ENCODE peak calls at places on chromosomes 11 and 22, in six cellular contexts. C, M, N, E, T and I are unnamed samples.
A peak's percentile ranks its signal among the peaks of the same experiment; 100 is the strongest.

GRCh38 chr22:43060213-43060612 is 29.0 kb downstream of the TTLL1 start:
- DNase-seq in T (no peak), C (no peak), E (peak; percentile 53), M (no peak), N (no peak), I (peak; percentile 72)

GRCh38 chr11:103091441-103091809 is 535 bp downstream of the DCUN1D5 start:
- DNase-seq in N (peak; percentile 16), T (peak; percentile 11), M (peak; percentile 33), C (peak; percentile 86), E (peak; percentile 62), I (peak; percentile 62)

GRCh38 chr11:31340903-31341572 is 28.5 kb downstream of the DCDC1 start:
- DNase-seq in T (peak; percentile 15), M (no peak), E (peak; percentile 29), N (no peak), C (no peak), I (peak; percentile 4)

GRCh38 chr11:43504316-43504950 is 145.7 kb downstream of the TTC17 start:
- DNase-seq in E (peak; percentile 37), N (no peak), T (peak; percentile 28), C (no peak), M (no peak), I (peak; percentile 24)

GRCh38 chr11:36151933-36152580 is 137.2 kb downstream of the COMMD9 start:
- DNase-seq in M (no peak), T (no peak), E (no peak), C (no peak), N (no peak), I (no peak)

GRCh38 chr22:45804986-45805325 is 133.3 kb downstream of the ATXN10 start:
- DNase-seq in T (peak; percentile 55), M (no peak), C (no peak), E (no peak), N (no peak), I (no peak)

GRCh38 chr11:120660024-120660565 is 148.5 kb downstream of the GRIK4 start:
- DNase-seq in N (no peak), M (no peak), C (no peak), E (peak; percentile 74), T (peak; percentile 44), I (peak; percentile 59)

GRCh38 chr11:127693686-127694085 is 693.1 kb upstream of the KIRREL3 start:
- DNase-seq in M (no peak), E (no peak), N (no peak), C (no peak), T (no peak), I (no peak)

GRCh38 chr11:6251120-6251733 is 8.4 kb upstream of the CCKBR start:
- DNase-seq in T (peak; percentile 82), C (peak; percentile 85), N (no peak), E (peak; percentile 72), M (peak; percentile 58), I (peak; percentile 51)

GRCh38 chr11:112425121-112425520 is 164.5 kb upstream of the PLET1 start:
- DNase-seq in E (no peak), C (no peak), T (no peak), N (no peak), M (no peak), I (no peak)

GRCh38 chr11:41720761-41721160 is 261.3 kb upstream of the LRRC4C start:
- DNase-seq in M (no peak), E (no peak), C (no peak), N (no peak), T (no peak), I (no peak)

GRCh38 chr11:72079776-72080325 is 491 bp downstream of the NUMA1 start:
- DNase-seq in E (peak; percentile 74), M (no peak), N (no peak), C (no peak), T (no peak), I (no peak)

GRCh38 chr22:44683881-44684280 is 18.1 kb upstream of the PRR5 start:
- DNase-seq in C (no peak), M (no peak), E (no peak), T (no peak), N (no peak), I (no peak)

GRCh38 chr11:6925636-6926207 is 504 bp upstream of the ZNF215 start:
- DNase-seq in E (peak; percentile 52), T (no peak), M (no peak), N (no peak), C (no peak), I (no peak)

GRCh38 chr11:45237666-45238348 is 48.3 kb downstream of the SYT13 start:
- DNase-seq in E (no peak), M (no peak), T (no peak), C (no peak), N (no peak), I (no peak)

GRCh38 chr11:44750440-44751005 is 23.8 kb downstream of the TSPAN18 start:
- DNase-seq in M (no peak), N (no peak), T (no peak), C (no peak), E (no peak), I (no peak)

GRCh38 chr11:87219266-87219665 is 181.5 kb downstream of the TMEM135 start:
- DNase-seq in M (no peak), T (no peak), N (no peak), E (no peak), C (no peak), I (no peak)

GRCh38 chr11:67442504-67443398 is 525 bp downstream of the CORO1B start:
- DNase-seq in T (no peak), M (no peak), C (peak; percentile 72), N (no peak), E (no peak), I (no peak)

GRCh38 chr11:113148076-113148475 is 166.3 kb upstream of the TTC12 start:
- DNase-seq in T (no peak), M (no peak), E (no peak), C (no peak), N (no peak), I (no peak)

GRCh38 chr11:12160680-12161079 is 50.3 kb downstream of the MICAL2 start:
- DNase-seq in T (no peak), N (no peak), M (no peak), E (no peak), C (no peak), I (peak; percentile 50)

GRCh38 chr11:12160231-12160630 is 49.8 kb downstream of the MICAL2 start:
- DNase-seq in M (no peak), T (no peak), C (no peak), E (no peak), N (no peak), I (no peak)

GRCh38 chr11:12158926-12159325 is 48.5 kb downstream of the MICAL2 start:
- DNase-seq in T (no peak), M (no peak), C (no peak), N (no peak), E (no peak), I (no peak)

GRCh38 chr11:12161137-12161536 is 50.7 kb downstream of the MICAL2 start:
- DNase-seq in C (no peak), N (no peak), M (no peak), T (no peak), E (no peak), I (no peak)

DNA sequence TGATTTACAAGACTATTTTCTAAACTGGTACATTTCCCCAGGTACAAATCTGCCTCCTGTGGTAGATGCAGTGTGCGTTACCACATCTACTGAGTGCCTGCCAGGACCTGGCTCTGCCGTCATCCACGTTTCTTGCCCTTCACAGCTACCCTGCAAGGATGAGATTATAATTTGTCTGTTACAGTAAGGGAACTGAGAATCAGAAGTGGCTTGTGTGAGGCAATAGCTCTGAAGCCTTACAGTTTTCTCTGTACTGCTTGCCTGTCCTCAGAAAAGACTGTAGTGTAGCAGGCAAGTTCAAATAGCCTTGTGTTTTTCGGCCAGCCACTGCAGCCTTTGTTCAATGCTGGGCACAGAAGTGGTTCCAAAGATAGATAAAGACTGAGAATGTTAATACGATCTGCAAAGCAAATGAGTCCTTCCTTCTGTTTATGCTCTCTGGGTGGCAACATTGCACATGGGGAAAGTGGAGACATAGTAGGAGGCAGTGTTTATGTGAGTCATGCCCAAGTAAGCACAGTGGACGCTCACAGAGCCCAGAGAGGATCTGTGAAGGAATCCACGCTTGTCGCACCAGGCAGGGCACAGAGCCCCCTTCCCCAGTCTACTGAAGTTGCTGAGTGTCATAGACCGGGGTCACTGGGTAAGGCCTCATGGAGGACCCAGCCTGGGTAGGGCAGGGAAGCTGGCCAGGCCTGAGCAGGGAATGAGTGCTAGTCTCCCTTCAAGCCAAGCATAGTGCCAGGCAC is 49.1 kb downstream of the MICAL2 start:
- DNase-seq in E (no peak), N (no peak), T (peak; percentile 69), C (no peak), M (no peak), I (no peak)
- H3K4me1 ChIP-seq in E (peaks cover 56% of the 10 kb centered on the region), N (peaks cover 12% of the 10 kb centered on the region), T (peaks cover 50% of the 10 kb centered on the region), C (peaks cover 67% of the 10 kb centered on the region), M (peaks cover 28% of the 10 kb centered on the region), I (no peaks in the 10 kb centered on the region)

DNA sequence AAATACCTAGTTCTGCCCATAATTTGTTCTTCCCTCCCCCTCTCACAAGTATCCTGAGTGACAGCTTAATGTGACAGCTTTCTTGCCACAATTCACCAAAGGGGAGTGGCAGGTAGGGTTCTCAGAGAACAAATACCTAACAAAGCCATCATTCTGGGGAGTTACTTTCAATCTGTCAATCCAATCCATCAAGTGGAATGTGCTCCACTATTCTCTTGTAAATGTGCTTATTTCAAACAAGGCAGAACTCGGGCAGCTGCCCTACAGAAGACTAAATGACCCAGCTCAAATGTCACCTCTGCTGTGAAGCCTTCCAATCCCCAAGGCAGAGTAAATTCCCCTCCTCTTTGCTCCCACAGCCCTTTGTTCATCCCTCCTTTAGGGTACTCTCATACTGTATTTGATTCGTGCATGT is 27.8 kb downstream of the LGR4 start:
- DNase-seq in N (no peak), C (no peak), T (no peak), E (peak; percentile 25), M (no peak), I (no peak)
- H3K4me1 ChIP-seq in N (no peaks in the 10 kb centered on the region), C (no peaks in the 10 kb centered on the region), T (peaks cover 61% of the 10 kb centered on the region), E (peaks cover 8% of the 10 kb centered on the region), M (no peaks in the 10 kb centered on the region), I (no peaks in the 10 kb centered on the region)

GRCh38 chr22:39449708-39450107 is 7.1 kb upstream of the MGAT3 start:
- DNase-seq in M (no peak), T (no peak), C (no peak), N (no peak), E (no peak), I (no peak)
- H3K4me1 ChIP-seq in M (peaks cover 2% of the 10 kb centered on the region), T (peaks cover 4% of the 10 kb centered on the region), C (peaks cover 6% of the 10 kb centered on the region), N (peaks cover 35% of the 10 kb centered on the region), E (peaks cover 33% of the 10 kb centered on the region), I (peaks cover 3% of the 10 kb centered on the region)

GRCh38 chr22:36256474-36256873 is 3.5 kb downstream of the APOL1 start:
- DNase-seq in C (no peak), T (no peak), M (no peak), E (no peak), N (no peak), I (no peak)

GRCh38 chr22:36258750-36259619 is 6.1 kb downstream of the APOL1 start:
- DNase-seq in E (peak; percentile 40), T (no peak), N (no peak), M (peak; percentile 46), C (no peak), I (no peak)

GRCh38 chr22:36253523-36254490 is 874 bp downstream of the APOL1 start:
- DNase-seq in E (peak; percentile 20), M (no peak), T (no peak), N (no peak), C (no peak), I (no peak)

GRCh38 chr22:36257948-36258674 is 5.2 kb downstream of the APOL1 start:
- DNase-seq in M (no peak), N (no peak), E (no peak), T (no peak), C (no peak), I (no peak)

DNA sequence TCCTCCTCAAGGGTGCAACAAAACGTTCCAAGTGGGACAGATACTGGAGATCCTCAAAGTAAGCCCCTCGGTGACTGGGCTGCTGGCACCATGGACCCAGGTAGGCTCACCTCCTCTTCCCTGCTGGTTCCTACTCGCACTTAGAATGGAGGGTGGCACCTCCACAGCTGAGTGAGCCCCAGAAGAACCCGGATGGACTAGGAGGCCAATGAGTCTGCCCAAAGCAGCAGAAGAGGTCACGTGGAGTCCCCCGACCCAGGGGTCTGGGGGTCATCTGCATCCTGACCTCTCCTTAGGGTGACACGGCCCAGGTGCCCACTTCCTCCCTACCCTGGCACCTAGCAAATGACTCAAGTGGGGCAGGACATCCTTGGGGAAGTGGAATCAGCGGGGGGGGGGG is 4.4 kb downstream of the APOL1 start:
- DNase-seq in C (no peak), E (no peak), N (no peak), M (no peak), T (no peak), I (no peak)
- H3K4me1 ChIP-seq in C (peaks cover 65% of the 10 kb centered on the region), E (peaks cover 39% of the 10 kb centered on the region), N (peaks cover 34% of the 10 kb centered on the region), M (peaks cover 13% of the 10 kb centered on the region), T (peaks cover 30% of the 10 kb centered on the region), I (peaks cover 4% of the 10 kb centered on the region)